ENCODE peak calls at places on chromosome 17, in ten cellular contexts. One of them, this sample, is unnamed.

GRCh38 chr17:14790518-14790917 is 474.6 kb downstream of the PMP22 start:
- DNase-seq in CD8-positive, alpha-beta memory T cell: no peak
- DNase-seq in left lung: no peak
- DNase-seq in caudate nucleus: no peak
- DNase-seq in transverse colon: no peak
- DNase-seq in lower lobe of right lung: no peak
- DNase-seq in spleen: no peak
- DNase-seq in substantia nigra: no peak
- DNase-seq in kidney: no peak
- DNase-seq in PC-9: no peak
- DNase-seq in this sample: no peak

GRCh38 chr17:29929006-29929543 is 953 bp downstream of the SSH2 start:
- DNase-seq in CD8-positive, alpha-beta memory T cell: no peak
- DNase-seq in left lung: no peak
- DNase-seq in caudate nucleus: no peak
- DNase-seq in transverse colon: peak
- DNase-seq in lower lobe of right lung: no peak
- DNase-seq in spleen: no peak
- DNase-seq in substantia nigra: no peak
- DNase-seq in kidney: no peak
- DNase-seq in PC-9: peak
- DNase-seq in this sample: peak

GRCh38 chr17:7932949-7933348 is 943 bp downstream of the CNTROB start:
- DNase-seq in CD8-positive, alpha-beta memory T cell: no peak
- DNase-seq in left lung: peak
- DNase-seq in caudate nucleus: no peak
- DNase-seq in transverse colon: peak
- DNase-seq in lower lobe of right lung: peak
- DNase-seq in spleen: no peak
- DNase-seq in substantia nigra: no peak
- DNase-seq in kidney: no peak
- DNase-seq in PC-9: peak
- DNase-seq in this sample: no peak

GRCh38 chr17:79298801-79299200 is 224.2 kb downstream of the ENGASE start:
- DNase-seq in CD8-positive, alpha-beta memory T cell: no peak
- DNase-seq in left lung: no peak
- DNase-seq in caudate nucleus: no peak
- DNase-seq in transverse colon: no peak
- DNase-seq in lower lobe of right lung: no peak
- DNase-seq in spleen: no peak
- DNase-seq in substantia nigra: no peak
- DNase-seq in kidney: no peak
- DNase-seq in PC-9: no peak
- DNase-seq in this sample: no peak

GRCh38 chr17:57860414-57860999 is 10.7 kb upstream of the MRPS23 start:
- DNase-seq in CD8-positive, alpha-beta memory T cell: no peak
- DNase-seq in left lung: no peak
- DNase-seq in caudate nucleus: no peak
- DNase-seq in transverse colon: no peak
- DNase-seq in lower lobe of right lung: no peak
- DNase-seq in spleen: no peak
- DNase-seq in substantia nigra: no peak
- DNase-seq in kidney: no peak
- DNase-seq in PC-9: no peak
- DNase-seq in this sample: no peak

GRCh38 chr17:70636517-70637133 is 467.3 kb downstream of the KCNJ2 start:
- DNase-seq in CD8-positive, alpha-beta memory T cell: no peak
- DNase-seq in left lung: no peak
- DNase-seq in caudate nucleus: no peak
- DNase-seq in transverse colon: no peak
- DNase-seq in lower lobe of right lung: no peak
- DNase-seq in spleen: no peak
- DNase-seq in substantia nigra: no peak
- DNase-seq in kidney: no peak
- DNase-seq in PC-9: no peak
- DNase-seq in this sample: no peak

GRCh38 chr17:47776330-47777197 is 43.5 kb downstream of the TBX21 start:
- DNase-seq in CD8-positive, alpha-beta memory T cell: no peak
- DNase-seq in left lung: no peak
- DNase-seq in caudate nucleus: no peak
- DNase-seq in transverse colon: peak
- DNase-seq in lower lobe of right lung: no peak
- DNase-seq in spleen: no peak
- DNase-seq in substantia nigra: no peak
- DNase-seq in kidney: peak
- DNase-seq in PC-9: peak
- DNase-seq in this sample: no peak

GRCh38 chr17:48409607-48410006 is 20.4 kb downstream of the SKAP1 start:
- DNase-seq in CD8-positive, alpha-beta memory T cell: no peak
- DNase-seq in left lung: no peak
- DNase-seq in caudate nucleus: no peak
- DNase-seq in transverse colon: no peak
- DNase-seq in lower lobe of right lung: no peak
- DNase-seq in spleen: no peak
- DNase-seq in substantia nigra: no peak
- DNase-seq in kidney: no peak
- DNase-seq in PC-9: no peak
- DNase-seq in this sample: no peak

GRCh38 chr17:17728550-17729251 is 47.4 kb downstream of the RAI1 start:
- DNase-seq in CD8-positive, alpha-beta memory T cell: no peak
- DNase-seq in left lung: no peak
- DNase-seq in caudate nucleus: no peak
- DNase-seq in transverse colon: peak
- DNase-seq in lower lobe of right lung: no peak
- DNase-seq in spleen: no peak
- DNase-seq in substantia nigra: no peak
- DNase-seq in kidney: peak
- DNase-seq in PC-9: peak
- DNase-seq in this sample: no peak

GRCh38 chr17:5509482-5509881 is 23.1 kb downstream of the MIS12 start:
- DNase-seq in CD8-positive, alpha-beta memory T cell: no peak
- DNase-seq in left lung: no peak
- DNase-seq in caudate nucleus: no peak
- DNase-seq in transverse colon: no peak
- DNase-seq in lower lobe of right lung: no peak
- DNase-seq in spleen: no peak
- DNase-seq in substantia nigra: no peak
- DNase-seq in kidney: no peak
- DNase-seq in PC-9: no peak
- DNase-seq in this sample: no peak

GRCh38 chr17:39197380-39198185 is at the start of gene CACNB1:
- DNase-seq in CD8-positive, alpha-beta memory T cell: peak
- DNase-seq in left lung: peak
- DNase-seq in caudate nucleus: peak
- DNase-seq in transverse colon: peak
- DNase-seq in lower lobe of right lung: peak
- DNase-seq in spleen: peak
- DNase-seq in substantia nigra: no peak
- DNase-seq in kidney: peak
- DNase-seq in PC-9: peak
- DNase-seq in this sample: peak

GRCh38 chr17:63154586-63155244 is 188.7 kb downstream of the TANC2 start:
- DNase-seq in CD8-positive, alpha-beta memory T cell: no peak
- DNase-seq in left lung: no peak
- DNase-seq in caudate nucleus: no peak
- DNase-seq in transverse colon: no peak
- DNase-seq in lower lobe of right lung: no peak
- DNase-seq in spleen: no peak
- DNase-seq in substantia nigra: no peak
- DNase-seq in kidney: no peak
- DNase-seq in PC-9: no peak
- DNase-seq in this sample: no peak

GRCh38 chr17:38921756-38922411 is 3.5 kb upstream of the LASP1NB start:
- DNase-seq in CD8-positive, alpha-beta memory T cell: no peak
- DNase-seq in left lung: no peak
- DNase-seq in caudate nucleus: no peak
- DNase-seq in transverse colon: no peak
- DNase-seq in lower lobe of right lung: no peak
- DNase-seq in spleen: peak
- DNase-seq in substantia nigra: no peak
- DNase-seq in kidney: peak
- DNase-seq in PC-9: no peak
- DNase-seq in this sample: no peak

GRCh38 chr17:17666111-17666714 is 15.0 kb upstream of the RAI1 start:
- DNase-seq in CD8-positive, alpha-beta memory T cell: no peak
- DNase-seq in left lung: no peak
- DNase-seq in caudate nucleus: no peak
- DNase-seq in transverse colon: peak
- DNase-seq in lower lobe of right lung: no peak
- DNase-seq in spleen: no peak
- DNase-seq in substantia nigra: no peak
- DNase-seq in kidney: no peak
- DNase-seq in PC-9: peak
- DNase-seq in this sample: no peak

GRCh38 chr17:18231156-18231555 is 5.7 kb downstream of the LLGL1 start:
- DNase-seq in CD8-positive, alpha-beta memory T cell: no peak
- DNase-seq in left lung: no peak
- DNase-seq in caudate nucleus: no peak
- DNase-seq in transverse colon: no peak
- DNase-seq in lower lobe of right lung: no peak
- DNase-seq in spleen: no peak
- DNase-seq in substantia nigra: no peak
- DNase-seq in kidney: no peak
- DNase-seq in PC-9: no peak
- DNase-seq in this sample: no peak

GRCh38 chr17:33854596-33854995 is 400.5 kb upstream of the CCL2 start:
- DNase-seq in CD8-positive, alpha-beta memory T cell: no peak
- DNase-seq in left lung: no peak
- DNase-seq in caudate nucleus: no peak
- DNase-seq in transverse colon: no peak
- DNase-seq in lower lobe of right lung: no peak
- DNase-seq in spleen: no peak
- DNase-seq in substantia nigra: no peak
- DNase-seq in kidney: no peak
- DNase-seq in PC-9: no peak
- DNase-seq in this sample: no peak

GRCh38 chr17:45231481-45232116 is 9.9 kb downstream of the FMNL1 start:
- DNase-seq in CD8-positive, alpha-beta memory T cell: no peak
- DNase-seq in left lung: no peak
- DNase-seq in caudate nucleus: no peak
- DNase-seq in transverse colon: peak
- DNase-seq in lower lobe of right lung: no peak
- DNase-seq in spleen: peak
- DNase-seq in substantia nigra: no peak
- DNase-seq in kidney: no peak
- DNase-seq in PC-9: no peak
- DNase-seq in this sample: no peak

GRCh38 chr17:20225162-20226115 is 216.3 kb downstream of the SPECC1 start:
- DNase-seq in CD8-positive, alpha-beta memory T cell: no peak
- DNase-seq in left lung: no peak
- DNase-seq in caudate nucleus: no peak
- DNase-seq in transverse colon: no peak
- DNase-seq in lower lobe of right lung: no peak
- DNase-seq in spleen: no peak
- DNase-seq in substantia nigra: no peak
- DNase-seq in kidney: no peak
- DNase-seq in PC-9: no peak
- DNase-seq in this sample: no peak

GRCh38 chr17:20223808-20224328 is 214.7 kb downstream of the SPECC1 start:
- DNase-seq in CD8-positive, alpha-beta memory T cell: no peak
- DNase-seq in left lung: no peak
- DNase-seq in caudate nucleus: no peak
- DNase-seq in transverse colon: no peak
- DNase-seq in lower lobe of right lung: no peak
- DNase-seq in spleen: no peak
- DNase-seq in substantia nigra: no peak
- DNase-seq in kidney: no peak
- DNase-seq in PC-9: peak
- DNase-seq in this sample: no peak

GRCh38 chr17:20228410-20228809 is 219.3 kb downstream of the SPECC1 start:
- DNase-seq in CD8-positive, alpha-beta memory T cell: no peak
- DNase-seq in left lung: no peak
- DNase-seq in caudate nucleus: no peak
- DNase-seq in transverse colon: no peak
- DNase-seq in lower lobe of right lung: no peak
- DNase-seq in spleen: no peak
- DNase-seq in substantia nigra: no peak
- DNase-seq in kidney: no peak
- DNase-seq in PC-9: no peak
- DNase-seq in this sample: no peak

GRCh38 chr17:20226814-20227482 is 217.8 kb downstream of the SPECC1 start:
- DNase-seq in CD8-positive, alpha-beta memory T cell: peak
- DNase-seq in left lung: peak
- DNase-seq in caudate nucleus: peak
- DNase-seq in transverse colon: peak
- DNase-seq in lower lobe of right lung: peak
- DNase-seq in spleen: peak
- DNase-seq in substantia nigra: peak
- DNase-seq in kidney: peak
- DNase-seq in PC-9: peak
- DNase-seq in this sample: peak

GRCh38 chr17:20224379-20224778 is 215.2 kb downstream of the SPECC1 start:
- DNase-seq in CD8-positive, alpha-beta memory T cell: no peak
- DNase-seq in left lung: no peak
- DNase-seq in caudate nucleus: no peak
- DNase-seq in transverse colon: no peak
- DNase-seq in lower lobe of right lung: no peak
- DNase-seq in spleen: no peak
- DNase-seq in substantia nigra: no peak
- DNase-seq in kidney: no peak
- DNase-seq in PC-9: no peak
- DNase-seq in this sample: no peak
- H3K27ac ChIP-seq in CD8-positive, alpha-beta memory T cell: no peak
- H3K27ac ChIP-seq in left lung: no peak
- H3K27ac ChIP-seq in caudate nucleus: peak
- H3K27ac ChIP-seq in transverse colon: no peak
- H3K27ac ChIP-seq in lower lobe of right lung: no peak
- H3K27ac ChIP-seq in spleen: no peak
- H3K27ac ChIP-seq in substantia nigra: peak
- H3K27ac ChIP-seq in kidney: no peak
- H3K27ac ChIP-seq in PC-9: no peak
- H3K27ac ChIP-seq in this sample: no peak

GRCh38 chr17:19305761-19306159 is 56.8 kb downstream of the B9D1 start:
- DNase-seq in CD8-positive, alpha-beta memory T cell: no peak
- DNase-seq in left lung: no peak
- DNase-seq in caudate nucleus: no peak
- DNase-seq in transverse colon: no peak
- DNase-seq in lower lobe of right lung: no peak
- DNase-seq in spleen: no peak
- DNase-seq in substantia nigra: no peak
- DNase-seq in kidney: no peak
- DNase-seq in PC-9: no peak
- DNase-seq in this sample: no peak
- H3K27ac ChIP-seq in CD8-positive, alpha-beta memory T cell: no peak
- H3K27ac ChIP-seq in left lung: no peak
- H3K27ac ChIP-seq in caudate nucleus: peak
- H3K27ac ChIP-seq in transverse colon: peak
- H3K27ac ChIP-seq in lower lobe of right lung: no peak
- H3K27ac ChIP-seq in spleen: peak
- H3K27ac ChIP-seq in substantia nigra: peak
- H3K27ac ChIP-seq in kidney: no peak
- H3K27ac ChIP-seq in PC-9: no peak
- H3K27ac ChIP-seq in this sample: no peak

GRCh38 chr17:76640550-76641380 is 2.8 kb downstream of the ST6GALNAC1 start:
- DNase-seq in CD8-positive, alpha-beta memory T cell: no peak
- DNase-seq in left lung: no peak
- DNase-seq in caudate nucleus: no peak
- DNase-seq in transverse colon: no peak
- DNase-seq in lower lobe of right lung: no peak
- DNase-seq in spleen: no peak
- DNase-seq in substantia nigra: no peak
- DNase-seq in kidney: no peak
- DNase-seq in PC-9: no peak
- DNase-seq in this sample: no peak
- H3K27ac ChIP-seq in CD8-positive, alpha-beta memory T cell: peak
- H3K27ac ChIP-seq in left lung: no peak
- H3K27ac ChIP-seq in caudate nucleus: no peak
- H3K27ac ChIP-seq in transverse colon: peak
- H3K27ac ChIP-seq in lower lobe of right lung: peak
- H3K27ac ChIP-seq in spleen: peak
- H3K27ac ChIP-seq in substantia nigra: no peak
- H3K27ac ChIP-seq in kidney: no peak
- H3K27ac ChIP-seq in PC-9: no peak
- H3K27ac ChIP-seq in this sample: no peak

GRCh38 chr17:16287563-16288027 is 65.7 kb downstream of the CENPV start:
- DNase-seq in CD8-positive, alpha-beta memory T cell: no peak
- DNase-seq in left lung: no peak
- DNase-seq in caudate nucleus: no peak
- DNase-seq in transverse colon: peak
- DNase-seq in lower lobe of right lung: no peak
- DNase-seq in spleen: no peak
- DNase-seq in substantia nigra: no peak
- DNase-seq in kidney: no peak
- DNase-seq in PC-9: peak
- DNase-seq in this sample: no peak
- H3K27ac ChIP-seq in CD8-positive, alpha-beta memory T cell: peak
- H3K27ac ChIP-seq in left lung: peak
- H3K27ac ChIP-seq in caudate nucleus: peak
- H3K27ac ChIP-seq in transverse colon: peak
- H3K27ac ChIP-seq in lower lobe of right lung: peak
- H3K27ac ChIP-seq in spleen: peak
- H3K27ac ChIP-seq in substantia nigra: no peak
- H3K27ac ChIP-seq in kidney: peak
- H3K27ac ChIP-seq in PC-9: peak
- H3K27ac ChIP-seq in this sample: peak

This sample was measured in heart left ventricle.